ENCODE peak calls at places on chromosomes 2 and 18, in seven cellular contexts. U is stimulated activated CD8-positive, alpha-beta memory T cell treated with anti-CD3 and anti-CD28 coated beads, Interleukin-12 subunit alpha, Interleukin-12 subunit beta, amount 100 ng/mL, for 1 hour; V is HTR-8/SVneo; I is effector memory CD4-positive, alpha-beta T cell; R is pancreas; F is BJ; Y is heart right ventricle. B is an unnamed sample.

GRCh38 chr2:58146707-58147106 is 94.4 kb downstream of the FANCL start:
- DNase-seq in U (no peak), V (no peak), I (no peak), R (no peak), F (no peak), Y (no peak), B (no peak)

GRCh38 chr2:232982926-232983668 is 30.0 kb downstream of the NGEF start:
- DNase-seq in U (no peak), V (no peak), I (no peak), R (no peak), F (no peak), Y (no peak), B (no peak)

GRCh38 chr2:149307014-149307413 is 23.4 kb upstream of the LYPD6 start:
- DNase-seq in U (no peak), V (no peak), I (no peak), R (no peak), F (no peak), Y (no peak), B (no peak)

GRCh38 chr2:208112969-208113368 is 11.4 kb downstream of the CRYGD start:
- DNase-seq in U (no peak), V (no peak), I (no peak), R (no peak), F (no peak), Y (no peak), B (no peak)

GRCh38 chr2:237435844-237436590 is 22.1 kb upstream of the COL6A3 start:
- DNase-seq in U (no peak), V (no peak), I (no peak), R (no peak), F (no peak), Y (peak), B (no peak)

GRCh38 chr2:168772704-168773103 is 29.7 kb upstream of the NOSTRIN start:
- DNase-seq in U (no peak), V (no peak), I (no peak), R (no peak), F (no peak), Y (no peak), B (no peak)

GRCh38 chr2:28633204-28633603 is 118.4 kb upstream of the PPP1CB start:
- DNase-seq in U (no peak), V (no peak), I (no peak), R (no peak), F (no peak), Y (no peak), B (peak)

GRCh38 chr18:57859314-57859713 is 56.2 kb upstream of the ATP8B1 start:
- DNase-seq in U (no peak), V (no peak), I (no peak), R (no peak), F (no peak), Y (no peak), B (no peak)

GRCh38 chr2:16031848-16032159 is 91.5 kb downstream of the MYCN start:
- DNase-seq in U (no peak), V (no peak), I (no peak), R (no peak), F (no peak), Y (no peak), B (peak)

GRCh38 chr2:77629529-77629928 is 107.4 kb upstream of the LRRTM4 start:
- DNase-seq in U (no peak), V (no peak), I (no peak), R (no peak), F (no peak), Y (no peak), B (no peak)

GRCh38 chr2:219247678-219248642 is 2.7 kb downstream of the STK16 start:
- DNase-seq in U (no peak), V (no peak), I (peak), R (no peak), F (no peak), Y (no peak), B (no peak)

GRCh38 chr18:55337908-55338521 is 250.0 kb downstream of the TCF4 start:
- DNase-seq in U (no peak), V (no peak), I (no peak), R (peak), F (no peak), Y (peak), B (no peak)

GRCh38 chr2:165074323-165074722 is 119.0 kb upstream of the SLC38A11 start:
- DNase-seq in U (no peak), V (no peak), I (no peak), R (no peak), F (no peak), Y (no peak), B (no peak)

GRCh38 chr2:78065366-78065765 is 543.2 kb upstream of the LRRTM4 start:
- DNase-seq in U (no peak), V (no peak), I (no peak), R (no peak), F (no peak), Y (no peak), B (no peak)

GRCh38 chr18:79867666-79868065 is 69.9 kb downstream of the KCNG2 start:
- DNase-seq in U (no peak), V (no peak), I (no peak), R (no peak), F (no peak), Y (no peak), B (no peak)

GRCh38 chr2:2850218-2850850 is 519.3 kb upstream of the MYT1L start:
- DNase-seq in U (no peak), V (no peak), I (no peak), R (no peak), F (no peak), Y (no peak), B (no peak)

GRCh38 chr2:126832038-126832437 is 66.7 kb upstream of the TEX51 start:
- DNase-seq in U (no peak), V (no peak), I (no peak), R (no peak), F (no peak), Y (no peak), B (no peak)

GRCh38 chr2:216115224-216115582 is 6.1 kb downstream of the XRCC5 start:
- DNase-seq in U (no peak), V (no peak), I (no peak), R (no peak), F (no peak), Y (no peak), B (no peak)

GRCh38 chr2:190417045-190417842 is 9.1 kb downstream of the MFSD6 start:
- DNase-seq in U (no peak), V (no peak), I (no peak), R (no peak), F (no peak), Y (no peak), B (no peak)

GRCh38 chr2:207505728-207506127 is 24.0 kb upstream of the CREB1 start:
- DNase-seq in U (no peak), V (peak), I (no peak), R (no peak), F (peak), Y (no peak), B (no peak)

GRCh38 chr2:1929001-1929400 is 184.7 kb upstream of the PXDN start:
- DNase-seq in U (no peak), V (no peak), I (no peak), R (no peak), F (no peak), Y (no peak), B (no peak)

GRCh38 chr18:42977982-42978595 is 137.4 kb downstream of the RIT2 start:
- DNase-seq in U (no peak), V (no peak), I (no peak), R (no peak), F (no peak), Y (no peak), B (no peak)

B was measured in prostate gland.